ENCODE peak calls at places on chromosomes 16 and 17, in ten cellular contexts. B, F, V, Q, Y, A, R, I, D and N are unnamed samples.

GRCh38 chr16:23903001-23903414 is 67.2 kb downstream of the PRKCB start:
- DNase-seq in B (no peak), F (no peak), V (no peak), Q (no peak), Y (no peak), A (no peak), R (peak), I (no peak), D (no peak), N (peak)

GRCh38 chr17:77831497-77832179 is 126.9 kb upstream of the TNRC6C start:
- DNase-seq in B (no peak), F (peak), V (no peak), Q (no peak), Y (no peak), A (peak), R (no peak), I (no peak), D (no peak), N (no peak)

GRCh38 chr16:26598989-26599785 is 467.5 kb upstream of the C16orf82 start:
- DNase-seq in B (no peak), F (no peak), V (no peak), Q (no peak), Y (no peak), A (no peak), R (no peak), I (no peak), D (no peak), N (no peak)

GRCh38 chr17:40516581-40517285 is 15.3 kb upstream of the TNS4 start:
- DNase-seq in B (peak), F (no peak), V (no peak), Q (no peak), Y (no peak), A (peak), R (no peak), I (no peak), D (no peak), N (no peak)

GRCh38 chr16:30637952-30638351 is 12.8 kb upstream of the PRR14 start:
- DNase-seq in B (no peak), F (peak), V (no peak), Q (no peak), Y (no peak), A (no peak), R (no peak), I (no peak), D (no peak), N (peak)

GRCh38 chr16:79272141-79272577 is 328.4 kb downstream of the MAF start:
- DNase-seq in B (peak), F (no peak), V (no peak), Q (no peak), Y (no peak), A (no peak), R (no peak), I (no peak), D (peak), N (no peak)

GRCh38 chr17:44543213-44543904 is 13.9 kb upstream of the FZD2 start:
- DNase-seq in B (no peak), F (peak), V (peak), Q (peak), Y (no peak), A (no peak), R (peak), I (no peak), D (no peak), N (peak)

GRCh38 chr17:78365561-78366108 is 5.8 kb upstream of the SOCS3 start:
- DNase-seq in B (no peak), F (no peak), V (peak), Q (no peak), Y (peak), A (no peak), R (no peak), I (no peak), D (no peak), N (no peak)

GRCh38 chr17:31499771-31500554 is 108.5 kb downstream of the RAB11FIP4 start:
- DNase-seq in B (no peak), F (peak), V (no peak), Q (peak), Y (no peak), A (peak), R (no peak), I (peak), D (peak), N (peak)

GRCh38 chr17:72943826-72944689 is 148.4 kb downstream of the SLC39A11 start:
- DNase-seq in B (no peak), F (no peak), V (no peak), Q (no peak), Y (no peak), A (no peak), R (no peak), I (no peak), D (no peak), N (no peak)

GRCh38 chr17:37570527-37571093 is 38.6 kb downstream of the SYNRG start:
- DNase-seq in B (peak), F (peak), V (peak), Q (no peak), Y (peak), A (peak), R (peak), I (peak), D (no peak), N (peak)

GRCh38 chr17:76262732-76263344 is 2.3 kb upstream of the UBALD2 start:
- DNase-seq in B (no peak), F (no peak), V (no peak), Q (no peak), Y (no peak), A (no peak), R (no peak), I (peak), D (peak), N (no peak)

GRCh38 chr16:68564367-68564985 is 25.4 kb downstream of the ZFP90 start:
- DNase-seq in B (no peak), F (peak), V (no peak), Q (no peak), Y (no peak), A (no peak), R (no peak), I (no peak), D (no peak), N (no peak)

GRCh38 chr16:69477546-69477945 is 53.1 kb downstream of the CYB5B start:
- DNase-seq in B (no peak), F (peak), V (no peak), Q (no peak), Y (no peak), A (no peak), R (no peak), I (no peak), D (no peak), N (no peak)

GRCh38 chr17:78006338-78006737 is 47.8 kb downstream of the TNRC6C start:
- DNase-seq in B (no peak), F (no peak), V (no peak), Q (no peak), Y (no peak), A (no peak), R (no peak), I (no peak), D (no peak), N (no peak)

GRCh38 chr17:27306276-27306820 is 12.4 kb downstream of the WSB1 start:
- DNase-seq in B (no peak), F (no peak), V (no peak), Q (no peak), Y (no peak), A (no peak), R (no peak), I (no peak), D (no peak), N (no peak)

GRCh38 chr17:40915721-40916256 is 21.7 kb downstream of the KRT23 start:
- DNase-seq in B (no peak), F (peak), V (no peak), Q (peak), Y (no peak), A (no peak), R (no peak), I (no peak), D (no peak), N (peak)

GRCh38 chr16:89442990-89443726 is 47.2 kb downstream of the ANKRD11 start:
- DNase-seq in B (no peak), F (peak), V (no peak), Q (no peak), Y (no peak), A (no peak), R (peak), I (peak), D (no peak), N (peak)

GRCh38 chr16:10988164-10988803 is 43.9 kb downstream of the CLEC16A start:
- DNase-seq in B (peak), F (no peak), V (peak), Q (no peak), Y (no peak), A (no peak), R (no peak), I (no peak), D (no peak), N (no peak)

GRCh38 chr16:59341368-59341767 is 607.3 kb upstream of the GOT2 start:
- DNase-seq in B (no peak), F (no peak), V (no peak), Q (no peak), Y (no peak), A (no peak), R (no peak), I (no peak), D (no peak), N (no peak)

GRCh38 chr17:82272495-82273326 is 789 bp downstream of the CSNK1D start:
- DNase-seq in B (peak), F (no peak), V (peak), Q (no peak), Y (peak), A (peak), R (no peak), I (peak), D (peak), N (no peak)

GRCh38 chr17:45224671-45225050 is 3.0 kb downstream of the FMNL1 start:
- DNase-seq in B (peak), F (no peak), V (no peak), Q (no peak), Y (no peak), A (no peak), R (no peak), I (no peak), D (no peak), N (no peak)

GRCh38 chr16:1557074-1557473 is 23.6 kb downstream of the TMEM204 start:
- DNase-seq in B (no peak), F (no peak), V (no peak), Q (no peak), Y (no peak), A (no peak), R (no peak), I (no peak), D (peak), N (no peak)

GRCh38 chr17:35127751-35128514 is 6.5 kb downstream of the FNDC8 start:
- DNase-seq in B (no peak), F (peak), V (no peak), Q (peak), Y (no peak), A (no peak), R (no peak), I (no peak), D (no peak), N (no peak)

GRCh38 chr17:81961087-81961514 is at the start of gene NOTUM:
- DNase-seq in B (no peak), F (peak), V (no peak), Q (no peak), Y (no peak), A (no peak), R (no peak), I (no peak), D (peak), N (no peak)

GRCh38 chr17:27481327-27481726 is 25.1 kb downstream of the KSR1 start:
- DNase-seq in B (peak), F (no peak), V (no peak), Q (no peak), Y (no peak), A (peak), R (no peak), I (no peak), D (no peak), N (no peak)

GRCh38 chr16:77844801-77845200 is 56.4 kb downstream of the VAT1L start:
- DNase-seq in B (no peak), F (no peak), V (no peak), Q (no peak), Y (no peak), A (no peak), R (no peak), I (no peak), D (no peak), N (no peak)

GRCh38 chr17:30253316-30253715 is 17.8 kb upstream of the SLC6A4 start:
- DNase-seq in B (no peak), F (no peak), V (no peak), Q (no peak), Y (no peak), A (no peak), R (no peak), I (no peak), D (no peak), N (no peak)

GRCh38 chr16:87715231-87715630 is 50.6 kb downstream of the KLHDC4 start:
- DNase-seq in B (no peak), F (no peak), V (no peak), Q (no peak), Y (no peak), A (no peak), R (no peak), I (no peak), D (no peak), N (no peak)

GRCh38 chr16:81778861-81779539 is at the start of gene PLCG2:
- DNase-seq in B (peak), F (no peak), V (peak), Q (no peak), Y (peak), A (peak), R (peak), I (peak), D (peak), N (peak)

GRCh38 chr17:4850236-4850635 is 17.1 kb downstream of the MINK1 start:
- DNase-seq in B (no peak), F (no peak), V (no peak), Q (no peak), Y (no peak), A (no peak), R (no peak), I (no peak), D (no peak), N (peak)

GRCh38 chr17:72090108-72090507 is 30.7 kb upstream of the SOX9 start:
- DNase-seq in B (no peak), F (no peak), V (no peak), Q (no peak), Y (no peak), A (no peak), R (no peak), I (no peak), D (no peak), N (no peak)

GRCh38 chr16:22971346-22971924 is 157.5 kb downstream of the HS3ST2 start:
- DNase-seq in B (no peak), F (no peak), V (no peak), Q (no peak), Y (no peak), A (no peak), R (no peak), I (no peak), D (no peak), N (no peak)

GRCh38 chr16:51365715-51366114 is 214.6 kb upstream of the SALL1 start:
- DNase-seq in B (no peak), F (no peak), V (no peak), Q (no peak), Y (no peak), A (no peak), R (no peak), I (no peak), D (no peak), N (no peak)

GRCh38 chr17:73030501-73030911 is 62.0 kb downstream of the SLC39A11 start:
- DNase-seq in B (no peak), F (peak), V (no peak), Q (no peak), Y (no peak), A (no peak), R (no peak), I (peak), D (no peak), N (no peak)

GRCh38 chr16:85865-86264 is 7.8 kb downstream of the MPG start:
- DNase-seq in B (no peak), F (no peak), V (no peak), Q (no peak), Y (no peak), A (no peak), R (no peak), I (no peak), D (peak), N (no peak)

GRCh38 chr16:5490499-5490898 is 392.9 kb upstream of the EEF2KMT start:
- DNase-seq in B (no peak), F (no peak), V (peak), Q (no peak), Y (peak), A (peak), R (no peak), I (no peak), D (peak), N (no peak)
- TF ChIP-seq CTCF in B (peak), F (no peak), V (peak), Q (no peak), Y (peak), A (peak), R (no peak), I (no peak), D (peak), N (peak)

GRCh38 chr16:28042856-28043255 is 20.7 kb downstream of the GSG1L start:
- DNase-seq in B (no peak), F (peak), V (no peak), Q (no peak), Y (no peak), A (no peak), R (no peak), I (no peak), D (no peak), N (no peak)
- TF ChIP-seq CTCF in B (no peak), F (no peak), V (no peak), Q (no peak), Y (no peak), A (peak), R (no peak), I (no peak), D (no peak), N (no peak)

GRCh38 chr16:15949210-15950166 is at the start of gene ABCC1:
- DNase-seq in B (peak), F (no peak), V (peak), Q (no peak), Y (peak), A (peak), R (no peak), I (peak), D (peak), N (peak)
- TF ChIP-seq CTCF in B (peak), F (no peak), V (no peak), Q (peak), Y (peak), A (no peak), R (no peak), I (no peak), D (no peak), N (no peak)

GRCh38 chr17:33494156-33494555 is 201.1 kb upstream of the ASIC2 start:
- DNase-seq in B (no peak), F (no peak), V (no peak), Q (no peak), Y (no peak), A (no peak), R (no peak), I (no peak), D (no peak), N (no peak)
- TF ChIP-seq CTCF in B (no peak), F (no peak), V (no peak), Q (no peak), Y (no peak), A (no peak), R (no peak), I (no peak), D (no peak), N (no peak)

DNA sequence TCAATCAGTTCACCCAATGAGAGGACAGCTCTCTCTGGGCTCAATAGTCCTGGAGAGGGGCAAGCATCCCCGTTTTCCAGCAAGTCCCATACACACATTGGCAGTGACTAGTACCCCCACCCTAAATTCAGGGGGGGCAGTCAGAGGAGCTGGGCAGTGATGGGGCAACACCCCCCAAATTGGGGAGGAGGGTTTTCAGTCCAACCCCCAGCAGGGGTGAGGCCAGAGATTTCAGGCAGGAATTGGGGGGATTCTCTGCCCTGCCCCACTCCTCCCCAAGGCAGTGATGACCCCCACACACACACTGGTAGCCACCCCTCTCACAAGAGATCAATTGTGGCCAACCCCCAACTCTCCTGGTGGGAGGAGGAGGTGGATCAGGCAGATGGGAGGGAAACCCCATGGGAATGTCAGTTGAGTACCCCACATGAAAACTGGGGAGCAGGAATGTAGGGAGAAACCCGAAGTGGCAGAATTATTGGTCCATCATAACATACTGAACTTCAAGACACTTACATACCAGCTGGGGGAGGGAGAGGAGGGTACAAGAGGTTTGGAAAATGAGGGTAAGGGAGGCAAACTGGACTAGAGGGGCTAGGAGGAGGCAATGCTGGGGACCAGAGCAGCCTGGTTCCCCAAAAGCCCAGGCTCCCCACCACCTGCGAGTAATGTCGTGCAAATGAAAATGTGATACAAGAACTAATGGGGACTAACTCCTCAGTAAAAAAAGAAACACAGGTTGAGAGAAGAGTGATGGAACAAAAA is 3.1 kb downstream of the VAMP2 start:
- DNase-seq in B (no peak), F (no peak), V (no peak), Q (no peak), Y (no peak), A (peak), R (no peak), I (peak), D (no peak), N (no peak)
- TF ChIP-seq CTCF in B (no peak), F (no peak), V (no peak), Q (no peak), Y (no peak), A (no peak), R (no peak), I (no peak), D (no peak), N (no peak)

GRCh38 chr17:55830210-55830609 is 79.4 kb downstream of the PCTP start:
- DNase-seq in B (no peak), F (no peak), V (no peak), Q (no peak), Y (no peak), A (no peak), R (no peak), I (no peak), D (no peak), N (no peak)

GRCh38 chr17:55833311-55833710 is 82.5 kb downstream of the PCTP start:
- DNase-seq in B (no peak), F (no peak), V (no peak), Q (no peak), Y (no peak), A (no peak), R (no peak), I (no peak), D (no peak), N (no peak)

GRCh38 chr17:55825213-55825612 is 74.4 kb downstream of the PCTP start:
- DNase-seq in B (no peak), F (no peak), V (no peak), Q (no peak), Y (no peak), A (no peak), R (no peak), I (no peak), D (no peak), N (peak)

GRCh38 chr17:55830699-55831098 is 79.8 kb downstream of the PCTP start:
- DNase-seq in B (no peak), F (no peak), V (no peak), Q (no peak), Y (no peak), A (no peak), R (no peak), I (no peak), D (no peak), N (no peak)
- TF ChIP-seq CTCF in B (no peak), F (no peak), V (no peak), Q (no peak), Y (no peak), A (no peak), R (no peak), I (no peak), D (no peak), N (no peak)

DNA sequence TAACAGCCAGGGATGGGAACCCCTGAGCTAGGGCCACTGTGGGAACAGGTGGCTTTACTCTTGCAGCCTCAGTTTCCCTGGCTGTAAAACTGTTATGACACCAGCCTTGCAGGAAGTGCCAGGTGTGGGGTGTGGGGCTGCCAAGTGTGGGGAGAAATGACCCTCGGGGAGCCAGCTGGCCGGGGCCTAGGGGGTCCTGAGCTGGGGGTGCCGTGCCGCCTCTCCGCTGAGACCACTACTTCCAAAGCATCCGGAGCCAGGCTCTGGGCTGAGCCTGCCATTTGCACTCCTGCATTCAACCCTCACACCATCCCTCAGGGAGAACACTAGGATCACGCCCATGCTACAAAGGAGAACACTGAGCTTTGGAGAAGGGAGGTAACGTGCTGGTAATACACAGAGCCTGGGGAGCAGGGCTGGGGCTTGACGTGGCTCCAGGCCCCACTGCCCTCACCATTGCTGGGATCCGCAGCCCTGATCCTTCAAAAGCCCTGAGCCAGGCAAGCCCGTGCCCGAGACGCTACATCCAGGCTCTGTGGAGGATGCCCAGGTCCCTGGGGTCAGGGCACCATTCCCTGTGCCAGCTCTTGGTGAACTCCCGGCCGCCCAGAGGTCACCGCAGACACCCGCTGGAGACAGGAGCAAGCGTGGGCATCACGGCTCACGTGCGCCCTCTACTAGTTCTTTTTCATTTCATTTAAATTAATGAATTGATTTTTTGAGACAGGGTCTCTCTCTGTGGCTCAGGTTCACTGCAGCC is 28.8 kb upstream of the GINS2 start:
- DNase-seq in B (peak), F (peak), V (peak), Q (no peak), Y (peak), A (peak), R (no peak), I (peak), D (no peak), N (no peak)
- TF ChIP-seq CTCF in B (peak), F (peak), V (peak), Q (peak), Y (peak), A (peak), R (peak), I (peak), D (peak), N (peak)